ENCODE peak calls at places on chromosomes 12 and 14, in eight cellular contexts. Y, G, B, N, M, Q, K and T are unnamed samples.

GRCh38 chr12:1593232-1594044 is 943 bp downstream of the FBXL14 start:
- DNase-seq in Y (peak), G (no peak), B (peak), N (peak), M (no peak), Q (no peak), K (peak), T (no peak)

GRCh38 chr12:91316825-91317224 is 134.2 kb upstream of the DCN start:
- DNase-seq in Y (no peak), G (no peak), B (no peak), N (no peak), M (no peak), Q (no peak), K (no peak), T (no peak)

GRCh38 chr12:4432878-4433820 is 12.5 kb downstream of the FGF6 start:
- DNase-seq in Y (no peak), G (no peak), B (no peak), N (no peak), M (no peak), Q (no peak), K (no peak), T (no peak)

GRCh38 chr12:48286665-48287064 is 64.1 kb downstream of the ZNF641 start:
- DNase-seq in Y (no peak), G (no peak), B (no peak), N (no peak), M (no peak), Q (no peak), K (peak), T (peak)

GRCh38 chr12:8052679-8053078 is 13.5 kb downstream of the C3AR1 start:
- DNase-seq in Y (no peak), G (no peak), B (no peak), N (peak), M (no peak), Q (no peak), K (no peak), T (no peak)

GRCh38 chr12:79422060-79422812 is 268.5 kb downstream of the PAWR start:
- DNase-seq in Y (no peak), G (no peak), B (no peak), N (no peak), M (no peak), Q (no peak), K (no peak), T (no peak)

GRCh38 chr12:92859650-92860386 is 69.3 kb downstream of the EEA1 start:
- DNase-seq in Y (no peak), G (no peak), B (no peak), N (no peak), M (peak), Q (no peak), K (no peak), T (no peak)

GRCh38 chr12:106123110-106123509 is 15.6 kb downstream of the NUAK1 start:
- DNase-seq in Y (no peak), G (no peak), B (no peak), N (no peak), M (no peak), Q (no peak), K (no peak), T (no peak)

GRCh38 chr14:105026789-105027563 is 6.1 kb upstream of the CDCA4 start:
- DNase-seq in Y (no peak), G (peak), B (peak), N (no peak), M (no peak), Q (no peak), K (no peak), T (no peak)

GRCh38 chr14:50395448-50395847 is 1.2 kb downstream of the CDKL1 start:
- DNase-seq in Y (no peak), G (no peak), B (no peak), N (no peak), M (no peak), Q (no peak), K (no peak), T (no peak)

GRCh38 chr14:101584049-101584859 is 23.0 kb downstream of the DIO3 start:
- DNase-seq in Y (no peak), G (no peak), B (peak), N (no peak), M (no peak), Q (no peak), K (no peak), T (peak)

GRCh38 chr12:113161415-113162016 is 12.0 kb downstream of the CFAP73 start:
- DNase-seq in Y (no peak), G (peak), B (peak), N (no peak), M (peak), Q (peak), K (no peak), T (peak)

GRCh38 chr12:6061661-6062060 is 62.8 kb downstream of the VWF start:
- DNase-seq in Y (no peak), G (no peak), B (no peak), N (no peak), M (no peak), Q (no peak), K (no peak), T (no peak)

GRCh38 chr12:104422441-104422840 is 34.3 kb upstream of the CHST11 start:
- DNase-seq in Y (no peak), G (no peak), B (no peak), N (no peak), M (no peak), Q (no peak), K (no peak), T (no peak)

GRCh38 chr12:119176267-119177055 is 2.3 kb upstream of the HSPB8 start:
- DNase-seq in Y (no peak), G (no peak), B (no peak), N (no peak), M (peak), Q (peak), K (no peak), T (peak)

GRCh38 chr12:53152390-53152789 is 28.1 kb upstream of the ZNF740 start:
- DNase-seq in Y (no peak), G (no peak), B (no peak), N (no peak), M (no peak), Q (no peak), K (no peak), T (no peak)

GRCh38 chr12:10221846-10222245 is 9.2 kb downstream of the GABARAPL1 start:
- DNase-seq in Y (no peak), G (no peak), B (no peak), N (no peak), M (no peak), Q (no peak), K (no peak), T (no peak)

GRCh38 chr12:98465505-98465904 is 49.9 kb upstream of the TMPO start:
- DNase-seq in Y (no peak), G (no peak), B (peak), N (no peak), M (no peak), Q (no peak), K (no peak), T (no peak)

GRCh38 chr14:102822311-102822863 is 45.1 kb downstream of the TRAF3 start:
- DNase-seq in Y (no peak), G (no peak), B (peak), N (no peak), M (no peak), Q (no peak), K (peak), T (no peak)

GRCh38 chr14:99273724-99274345 is 1.8 kb upstream of the BCL11B start:
- DNase-seq in Y (no peak), G (no peak), B (peak), N (no peak), M (no peak), Q (peak), K (peak), T (no peak)

GRCh38 chr12:9115731-9116689 is at the start of gene A2M:
- DNase-seq in Y (no peak), G (no peak), B (no peak), N (no peak), M (no peak), Q (no peak), K (no peak), T (no peak)

GRCh38 chr12:47574252-47575021 is 131.4 kb downstream of the RPAP3 start:
- DNase-seq in Y (no peak), G (no peak), B (peak), N (no peak), M (no peak), Q (no peak), K (no peak), T (no peak)

GRCh38 chr12:120529641-120530314 is 820 bp upstream of the COQ5 start:
- DNase-seq in Y (no peak), G (no peak), B (no peak), N (peak), M (no peak), Q (peak), K (no peak), T (peak)

GRCh38 chr12:56980268-56980667 is 22.9 kb upstream of the RDH16 start:
- DNase-seq in Y (no peak), G (no peak), B (no peak), N (no peak), M (no peak), Q (no peak), K (no peak), T (no peak)

GRCh38 chr12:100234591-100235304 is 32.1 kb downstream of the DEPDC4 start:
- DNase-seq in Y (no peak), G (peak), B (peak), N (peak), M (peak), Q (peak), K (no peak), T (peak)

GRCh38 chr12:14417717-14418116 is 52.2 kb downstream of the ATF7IP start:
- DNase-seq in Y (peak), G (no peak), B (peak), N (peak), M (peak), Q (no peak), K (peak), T (peak)